ENCODE peak calls at places on chromosomes 2 and 18, in ten cellular contexts. L is stomach; Y is AG10803; P is ovary; X is spleen; T is CD4-positive, alpha-beta T cell; I is mammary epithelial cell; F is psoas muscle; Z is cardiac fibroblast; V is DND-41. H is an unnamed sample.

GRCh38 chr2:48312126-48312525 is 217.8 kb upstream of the STON1 start:
- DNase-seq in Y (no peak), Z (no peak), F (no peak), P (no peak), V (no peak), L (no peak), T (no peak), I (peak), X (no peak), H (peak)

GRCh38 chr2:241215421-241215820 is 26.9 kb downstream of the ANO7 start:
- DNase-seq in Y (no peak), I (no peak), F (no peak), T (no peak), L (no peak), P (no peak), V (no peak), X (no peak), Z (no peak), H (no peak)

GRCh38 chr2:181822097-181822496 is 69.4 kb upstream of the ITPRID2 start:
- DNase-seq in Y (no peak), L (no peak), F (no peak), I (no peak), Z (no peak), T (no peak), X (no peak), V (no peak), P (no peak), H (no peak)

GRCh38 chr2:166373951-166374350 is 1.8 kb downstream of the SCN9A start:
- DNase-seq in X (no peak), P (no peak), I (peak), T (no peak), Y (no peak), F (no peak), V (no peak), L (no peak), Z (peak), H (peak)

GRCh38 chr2:217218269-217219140 is 358.6 kb upstream of the TNP1 start:
- DNase-seq in F (no peak), V (peak), P (no peak), Z (peak), Y (peak), I (peak), X (no peak), L (no peak), T (no peak), H (no peak)

GRCh38 chr18:58860747-58861224 is 3.9 kb upstream of the ZNF532 start:
- DNase-seq in P (no peak), I (no peak), T (no peak), Z (no peak), X (no peak), Y (no peak), F (no peak), L (no peak), V (no peak), H (no peak)

GRCh38 chr2:79876430-79876829 is 363.6 kb downstream of the CTNNA2 start:
- DNase-seq in Y (peak), P (no peak), T (no peak), Z (no peak), X (no peak), V (no peak), L (no peak), I (no peak), F (no peak), H (no peak)

GRCh38 chr2:105712981-105713596 is 31.6 kb upstream of the NCK2 start:
- DNase-seq in V (no peak), Z (peak), T (no peak), Y (peak), I (peak), P (no peak), F (no peak), X (no peak), L (no peak), H (peak)

GRCh38 chr2:207727256-207727655 is 15.8 kb downstream of the CCNYL1 start:
- DNase-seq in X (no peak), F (no peak), I (peak), V (no peak), Y (peak), Z (peak), P (no peak), L (no peak), T (no peak), H (no peak)

DNA sequence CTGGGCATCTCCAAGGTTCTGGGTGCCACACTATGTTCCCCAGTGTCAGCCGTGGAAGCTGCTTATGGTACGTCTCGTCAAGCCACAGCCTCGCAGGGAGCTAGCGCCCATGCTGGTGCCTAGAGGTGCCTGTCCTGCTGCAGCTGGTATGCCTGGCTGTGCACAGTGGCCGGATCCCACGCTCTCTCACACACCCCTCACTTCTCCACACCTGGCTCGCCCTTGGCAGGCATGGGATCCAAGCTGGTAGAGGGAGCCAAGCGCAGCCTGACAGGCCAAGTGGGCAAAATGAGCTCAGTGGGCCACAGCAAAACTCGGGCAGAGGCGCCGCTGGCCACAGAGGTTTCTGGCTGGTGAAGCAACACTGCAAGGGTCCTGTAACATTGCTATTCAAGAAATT is 156.1 kb upstream of the RBMS1 start:
- DNase-seq in X (peak), V (no peak), Y (no peak), L (no peak), T (no peak), Z (no peak), I (no peak), F (no peak), P (no peak), H (no peak)
- TF ChIP-seq CTCF in X (no peak), V (no peak), Y (no peak), L (no peak), T (no peak), Z (no peak), I (no peak), F (no peak), P (no peak), H (no peak)

GRCh38 chr2:238161291-238162051 is 2.7 kb downstream of the ERFE start:
- DNase-seq in T (no peak), Z (no peak), I (no peak), P (no peak), X (peak), Y (no peak), V (no peak), L (no peak), F (peak), H (no peak)

GRCh38 chr2:238158807-238159539 is at the start of gene ERFE:
- DNase-seq in Y (no peak), X (peak), T (peak), L (no peak), I (no peak), P (no peak), F (peak), Z (peak), V (no peak), H (no peak)

GRCh38 chr2:238159676-238160205 is 971 bp downstream of the ERFE start:
- DNase-seq in F (peak), P (no peak), X (peak), L (no peak), T (no peak), V (no peak), Y (no peak), Z (no peak), I (no peak), H (no peak)

GRCh38 chr2:238162171-238162515 is 3.4 kb downstream of the ERFE start:
- DNase-seq in T (no peak), F (peak), L (no peak), I (no peak), Z (no peak), Y (no peak), P (no peak), X (no peak), V (no peak), H (no peak)

GRCh38 chr2:238160206-238161129 is 1.7 kb downstream of the ERFE start:
- DNase-seq in L (no peak), I (no peak), Y (no peak), F (peak), T (no peak), P (no peak), X (peak), V (peak), Z (peak), H (no peak)
- TF ChIP-seq CTCF in L (no peak), I (peak), Y (no peak), F (peak), T (peak), P (no peak), X (peak), V (peak), Z (peak), H (peak)

DNA sequence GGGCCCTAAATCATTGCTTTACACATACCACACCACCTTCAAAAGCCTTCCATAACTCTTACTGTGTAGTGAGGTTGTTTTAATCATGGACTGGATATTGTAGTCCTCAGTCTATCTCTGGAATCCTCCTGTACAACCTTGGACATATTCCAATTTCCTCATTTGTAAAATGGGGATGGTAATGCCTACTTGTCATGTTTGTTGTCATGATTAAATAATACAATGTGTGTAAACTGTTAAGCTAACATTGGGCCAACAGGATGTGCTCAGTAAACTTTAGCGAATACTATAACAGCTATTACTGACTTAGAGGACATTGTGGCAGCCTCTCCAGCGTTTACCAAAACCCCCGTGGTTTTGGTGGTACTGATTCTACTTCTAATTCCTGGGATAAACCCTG is 74.7 kb upstream of the PTPRM start:
- DNase-seq in Z (no peak), L (no peak), X (no peak), T (no peak), V (no peak), F (no peak), I (no peak), Y (no peak), P (no peak), H (no peak)
- TF ChIP-seq CTCF in Z (no peak), L (no peak), X (no peak), T (no peak), V (no peak), F (no peak), I (no peak), Y (no peak), P (no peak), H (no peak)

GRCh38 chr2:20917724-20918572 is 95.0 kb upstream of the LDAH start:
- DNase-seq in F (no peak), Y (peak), X (no peak), T (no peak), V (no peak), Z (peak), P (no peak), I (peak), L (no peak), H (peak)

GRCh38 chr2:20915271-20915670 is 92.4 kb upstream of the LDAH start:
- DNase-seq in L (no peak), X (no peak), I (no peak), Y (no peak), P (no peak), Z (no peak), F (no peak), V (no peak), T (no peak), H (no peak)

GRCh38 chr2:20917287-20917660 is 94.4 kb upstream of the LDAH start:
- DNase-seq in Y (no peak), L (no peak), T (no peak), F (no peak), X (no peak), I (no peak), V (no peak), Z (no peak), P (no peak), H (no peak)

GRCh38 chr2:20914771-20915170 is 91.9 kb upstream of the LDAH start:
- DNase-seq in L (no peak), Y (no peak), X (no peak), P (no peak), V (no peak), Z (no peak), F (no peak), T (no peak), I (no peak), H (no peak)

GRCh38 chr2:20916604-20917286 is 93.8 kb upstream of the LDAH start:
- DNase-seq in Y (peak), Z (peak), X (no peak), V (no peak), F (no peak), L (no peak), T (no peak), P (no peak), I (peak), H (no peak)
- TF ChIP-seq CTCF in Y (no peak), Z (peak), X (no peak), V (no peak), F (no peak), L (peak), T (no peak), P (no peak), I (peak), H (peak)

DNA sequence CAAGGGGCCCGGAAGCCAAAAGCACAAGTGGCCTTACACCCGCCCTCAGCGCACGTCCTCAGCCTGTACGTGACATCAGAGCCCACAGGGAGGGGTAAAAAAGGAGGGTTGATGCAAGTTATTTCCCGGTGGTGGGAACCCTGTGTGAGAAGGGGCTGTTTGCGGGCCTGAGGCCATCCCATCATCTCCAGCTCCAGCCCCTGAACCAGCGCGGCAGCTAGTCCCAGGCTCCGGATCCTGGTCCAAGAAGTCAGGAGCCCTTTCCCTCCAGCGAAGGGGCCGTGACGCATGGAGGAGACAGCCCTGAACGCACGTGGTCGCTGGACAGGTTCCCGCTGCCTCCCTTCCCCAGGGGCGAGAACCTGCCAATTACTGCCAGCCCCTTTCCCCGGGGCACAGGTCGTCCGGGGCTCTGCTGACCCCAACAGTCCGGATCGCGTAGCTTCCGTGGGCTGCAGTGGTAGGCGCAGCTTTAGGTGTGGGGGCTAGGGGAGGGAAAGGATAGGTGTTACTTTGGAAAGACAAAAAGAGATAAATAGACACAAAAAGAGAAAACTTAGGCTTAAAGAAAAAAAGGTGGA is 1.3 kb upstream of the LRP2 start:
- DNase-seq in F (peak), V (no peak), L (no peak), Z (peak), T (no peak), P (no peak), I (peak), Y (no peak), X (peak), H (no peak)
- TF ChIP-seq CTCF in F (no peak), V (no peak), L (no peak), Z (no peak), T (no peak), P (no peak), I (no peak), Y (no peak), X (no peak), H (no peak)

GRCh38 chr2:237432484-237433092 is 18.6 kb upstream of the COL6A3 start:
- DNase-seq in Z (peak), I (peak), L (no peak), V (no peak), X (peak), F (no peak), T (peak), Y (peak), P (no peak), H (peak)
- TF ChIP-seq CTCF in Z (peak), I (no peak), L (no peak), V (no peak), X (no peak), F (no peak), T (no peak), Y (peak), P (no peak), H (peak)

GRCh38 chr18:48769006-48769646 is 181.6 kb downstream of the SMAD7 start:
- DNase-seq in X (no peak), Y (no peak), V (no peak), F (peak), I (no peak), P (no peak), Z (no peak), L (no peak), T (no peak), H (no peak)
- TF ChIP-seq CTCF in X (no peak), Y (no peak), V (peak), F (no peak), I (no peak), P (no peak), Z (peak), L (no peak), T (no peak), H (peak)

GRCh38 chr2:9725106-9725505 is 94.3 kb upstream of the YWHAQ start:
- DNase-seq in L (no peak), Y (no peak), X (peak), Z (no peak), V (no peak), P (no peak), I (no peak), F (no peak), T (no peak), H (no peak)
- TF ChIP-seq CTCF in L (no peak), Y (no peak), X (no peak), Z (no peak), V (no peak), P (no peak), I (no peak), F (no peak), T (no peak), H (no peak)

GRCh38 chr2:118014492-118014824 is 588 bp upstream of the CCDC93 start:
- DNase-seq in L (no peak), T (no peak), X (no peak), P (no peak), F (no peak), Z (no peak), I (no peak), V (no peak), Y (no peak), H (no peak)

GRCh38 chr2:118019821-118020220 is 6.0 kb upstream of the CCDC93 start:
- DNase-seq in V (no peak), X (no peak), I (no peak), Z (no peak), Y (no peak), T (no peak), F (no peak), L (no peak), P (no peak), H (no peak)

GRCh38 chr2:118013221-118013723 is 598 bp downstream of the CCDC93 start:
- DNase-seq in L (peak), Y (peak), P (peak), V (peak), T (no peak), Z (peak), I (peak), X (peak), F (peak), H (peak)

GRCh38 chr2:118013724-118014491 is at the start of gene CCDC93:
- DNase-seq in T (peak), F (peak), P (peak), V (peak), I (peak), X (peak), Z (peak), Y (peak), L (peak), H (peak)

DNA sequence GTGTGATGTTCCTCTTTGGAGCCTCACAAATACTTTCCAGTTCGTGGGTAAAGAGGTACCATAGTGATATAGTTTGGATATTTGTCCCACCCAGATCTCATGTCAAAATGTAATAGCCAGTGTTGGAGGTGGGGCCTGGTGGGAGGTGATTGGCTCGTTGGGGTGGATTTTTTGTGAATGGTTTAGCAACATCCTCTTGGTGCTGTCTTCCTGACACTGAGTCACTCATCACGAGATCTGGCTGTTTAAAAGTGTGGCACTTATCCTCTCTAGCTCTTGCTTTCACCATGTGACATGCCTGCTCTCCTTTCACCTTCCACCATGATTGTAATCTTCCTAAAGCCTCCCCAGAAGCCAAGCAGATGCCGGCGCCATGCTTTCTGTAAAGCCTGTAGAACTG is 3.0 kb upstream of the CCDC93 start:
- DNase-seq in L (no peak), X (no peak), Z (peak), V (no peak), P (no peak), F (no peak), I (no peak), T (no peak), Y (no peak), H (no peak)
- TF ChIP-seq CTCF in L (no peak), X (no peak), Z (no peak), V (no peak), P (no peak), F (no peak), I (no peak), T (no peak), Y (no peak), H (no peak)

H was measured in foreskin keratinocyte.